ENCODE peak calls at places on chromosome 10, in four cellular contexts. T is neuronal stem cell, O is H1, Q is mesendoderm. Y is an unnamed sample.

GRCh38 chr10:58291538-58292174 is 22.7 kb downstream of the CISD1 start:
- DNase-seq in Q (peak), T (no peak), O (no peak), Y (no peak)

GRCh38 chr10:46524471-46525176 is 31.8 kb downstream of the GPRIN2 start:
- DNase-seq in O (no peak), T (no peak), Q (peak), Y (no peak)

GRCh38 chr10:9018844-9019173 is 964.3 kb downstream of the GATA3 start:
- DNase-seq in T (no peak), O (no peak), Q (no peak), Y (no peak)

GRCh38 chr10:8331387-8331786 is 276.9 kb downstream of the GATA3 start:
- DNase-seq in O (no peak), Q (no peak), T (no peak), Y (no peak)

GRCh38 chr10:21498416-21498815 is 27.1 kb downstream of the SKIDA1 start:
- DNase-seq in O (no peak), T (no peak), Q (no peak), Y (no peak)

GRCh38 chr10:63700209-63700934 is 179.2 kb downstream of the REEP3 start:
- DNase-seq in Q (no peak), O (no peak), T (no peak), Y (no peak)

GRCh38 chr10:74329873-74330272 is 178.9 kb downstream of the ADK start:
- DNase-seq in Q (no peak), T (no peak), O (no peak), Y (no peak)

GRCh38 chr10:100653957-100654834 is 91.2 kb upstream of the PAX2 start:
- DNase-seq in Q (peak), O (no peak), T (no peak), Y (peak)

GRCh38 chr10:88460601-88461000 is 122.5 kb downstream of the RNLS start:
- DNase-seq in Q (no peak), O (no peak), T (no peak), Y (no peak)

GRCh38 chr10:68553138-68553537 is 7.0 kb upstream of the TET1 start:
- DNase-seq in T (no peak), O (no peak), Q (peak), Y (peak)

GRCh38 chr10:22670796-22671195 is 43.6 kb downstream of the PIP4K2A start:
- DNase-seq in Q (no peak), T (no peak), O (no peak), Y (no peak)

GRCh38 chr10:52424343-52424742 is 110.3 kb downstream of the DKK1 start:
- DNase-seq in T (no peak), Q (no peak), O (no peak), Y (no peak)

GRCh38 chr10:122236690-122237306 is 34.3 kb upstream of the BTBD16 start:
- DNase-seq in T (no peak), O (no peak), Q (no peak), Y (no peak)

GRCh38 chr10:35409094-35409582 is 72.8 kb downstream of the CCNY start:
- DNase-seq in Q (no peak), O (no peak), T (no peak), Y (no peak)

GRCh38 chr10:15084502-15084922 is 4.1 kb downstream of the ACBD7 start:
- DNase-seq in T (peak), O (peak), Q (peak), Y (peak)

DNA sequence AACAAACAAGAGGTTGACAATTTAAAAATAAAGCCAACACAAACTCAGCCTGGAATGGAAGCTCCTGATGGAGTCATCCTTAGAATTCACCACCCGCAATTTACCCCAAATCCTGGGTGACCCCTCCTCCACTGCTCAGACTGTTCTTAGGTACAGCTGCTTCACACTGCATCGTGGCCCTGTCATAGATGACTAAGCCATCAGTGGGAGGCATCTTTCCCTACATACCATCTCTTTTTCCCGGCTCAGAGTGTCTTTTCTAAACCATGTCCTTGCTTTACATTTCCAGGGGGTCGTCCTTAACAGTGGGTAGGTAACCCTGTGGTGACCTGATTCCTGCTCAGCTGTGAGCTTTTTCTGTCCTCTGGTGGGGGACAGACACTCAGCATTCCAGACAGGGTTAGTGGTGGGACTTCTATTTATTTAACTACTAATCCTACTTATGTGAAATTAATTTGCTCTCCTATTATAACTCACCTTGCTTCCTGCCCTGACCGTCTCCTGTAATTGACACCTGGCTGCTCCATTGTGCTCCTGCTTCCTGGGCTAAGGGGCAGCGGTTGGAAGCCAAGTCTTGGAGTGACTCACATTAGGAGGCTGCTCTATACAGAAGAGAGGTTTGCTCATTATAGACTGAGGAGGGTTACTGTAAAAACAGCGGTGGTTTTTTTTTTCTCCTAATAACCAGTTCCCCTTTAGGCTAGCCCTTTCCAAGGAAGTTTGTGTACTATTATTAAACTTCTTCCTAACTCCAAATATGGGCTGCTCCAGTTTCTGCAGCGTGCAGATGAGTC is 40.6 kb downstream of the PYROXD2 start:
- DNase-seq in O (no peak), Q (peak), T (no peak), Y (no peak)
- H3K23ac ChIP-seq in O (no peak), Q (no peak), T (no peak), Y (no peak)

GRCh38 chr10:103824281-103824680 is 31.1 kb downstream of the SH3PXD2A start:
- DNase-seq in T (no peak), Q (no peak), O (no peak), Y (no peak)
- H3K23ac ChIP-seq in T (no peak), Q (peak), O (no peak), Y (no peak)

DNA sequence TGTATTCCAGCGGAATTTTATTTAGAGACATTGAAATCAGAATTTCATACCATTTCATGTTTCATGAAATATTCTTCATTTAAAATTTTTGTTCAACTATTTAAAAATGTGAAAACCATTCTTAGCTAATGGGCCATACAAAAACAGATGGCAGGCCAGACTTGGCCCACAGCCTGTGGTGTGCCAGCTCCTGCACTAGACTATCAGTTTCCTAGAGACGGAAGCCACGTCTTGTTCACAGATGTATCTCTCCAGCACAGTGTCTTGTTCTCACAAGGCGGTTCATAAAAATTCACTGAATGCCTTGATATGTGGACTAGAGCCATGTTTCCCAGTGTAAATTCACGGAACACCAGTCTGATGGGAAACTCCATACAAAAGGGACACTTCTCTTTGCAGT is 216.0 kb downstream of the KCNMA1 start:
- DNase-seq in O (no peak), T (no peak), Q (no peak), Y (no peak)
- H3K23ac ChIP-seq in O (no peak), T (no peak), Q (no peak), Y (no peak)

DNA sequence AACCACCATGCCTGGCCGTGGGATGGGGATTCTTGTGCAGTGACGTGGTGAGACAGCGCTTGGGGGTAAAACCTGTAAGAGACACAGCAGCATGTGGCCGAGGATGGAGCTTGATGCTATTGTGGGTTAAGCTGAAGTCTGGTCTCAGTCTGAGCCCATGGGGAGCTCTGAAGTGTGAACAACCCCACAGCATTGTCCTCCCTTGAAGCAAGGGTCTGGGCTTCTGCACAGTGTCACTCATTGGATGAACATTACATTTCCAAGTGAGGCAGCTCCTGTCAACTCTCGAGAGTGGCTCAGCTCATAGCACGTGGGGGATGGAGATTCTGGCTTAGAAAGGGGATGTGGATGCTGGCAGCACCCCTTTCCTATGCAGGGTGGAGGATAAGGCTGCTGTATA is 32.2 kb upstream of the ZNF438 start:
- DNase-seq in O (no peak), Q (no peak), T (no peak), Y (no peak)
- H3K23ac ChIP-seq in O (no peak), Q (no peak), T (no peak), Y (no peak)

GRCh38 chr10:6071181-6072175 is 9.3 kb upstream of the IL2RA start:
- DNase-seq in T (no peak), Q (no peak), O (no peak), Y (no peak)
- H3K23ac ChIP-seq in T (no peak), Q (no peak), O (no peak), Y (no peak)

GRCh38 chr10:111004016-111004415 is 72.8 kb upstream of the ADRA2A start:
- DNase-seq in T (no peak), Q (no peak), O (no peak), Y (no peak)
- H3K23ac ChIP-seq in T (no peak), Q (no peak), O (no peak), Y (no peak)

GRCh38 chr10:126928252-126928651 is 23.0 kb downstream of the DOCK1 start:
- DNase-seq in T (no peak), O (no peak), Q (no peak), Y (no peak)

GRCh38 chr10:126926568-126926967 is 21.3 kb downstream of the DOCK1 start:
- DNase-seq in T (no peak), Q (no peak), O (no peak), Y (no peak)

GRCh38 chr10:126924915-126925300 is 19.7 kb downstream of the DOCK1 start:
- DNase-seq in T (no peak), Q (no peak), O (no peak), Y (no peak)

GRCh38 chr10:126929391-126929790 is 24.2 kb downstream of the DOCK1 start:
- DNase-seq in T (no peak), O (no peak), Q (no peak), Y (no peak)

DNA sequence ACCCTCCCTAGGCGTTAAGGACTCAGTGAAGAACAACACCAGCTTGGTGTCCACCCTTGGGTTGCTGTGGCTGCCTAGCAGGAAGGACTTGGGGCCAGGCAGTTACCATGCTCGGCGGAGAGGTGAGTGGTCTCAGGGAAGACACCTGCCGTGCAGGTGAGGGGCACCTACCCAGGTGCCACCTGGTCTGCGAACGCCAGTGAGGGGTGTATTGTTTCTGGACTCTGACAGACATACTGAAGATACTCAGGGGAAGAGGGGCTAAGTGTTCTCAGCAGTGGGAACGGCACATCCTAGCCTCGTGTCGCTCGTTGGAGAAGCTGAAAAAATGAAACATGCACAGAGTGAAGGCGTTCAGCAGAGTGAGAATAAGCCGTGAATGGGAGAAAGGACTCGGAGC is 22.6 kb downstream of the DOCK1 start:
- DNase-seq in T (no peak), Q (no peak), O (no peak), Y (no peak)
- H3K23ac ChIP-seq in T (no peak), Q (no peak), O (no peak), Y (no peak)

GRCh38 chr10:119250641-119251314 is 43.4 kb downstream of the GRK5 start:
- DNase-seq in O (no peak), Q (peak), T (no peak), Y (no peak)
- H3K23ac ChIP-seq in O (no peak), Q (no peak), T (no peak), Y (no peak)

DNA sequence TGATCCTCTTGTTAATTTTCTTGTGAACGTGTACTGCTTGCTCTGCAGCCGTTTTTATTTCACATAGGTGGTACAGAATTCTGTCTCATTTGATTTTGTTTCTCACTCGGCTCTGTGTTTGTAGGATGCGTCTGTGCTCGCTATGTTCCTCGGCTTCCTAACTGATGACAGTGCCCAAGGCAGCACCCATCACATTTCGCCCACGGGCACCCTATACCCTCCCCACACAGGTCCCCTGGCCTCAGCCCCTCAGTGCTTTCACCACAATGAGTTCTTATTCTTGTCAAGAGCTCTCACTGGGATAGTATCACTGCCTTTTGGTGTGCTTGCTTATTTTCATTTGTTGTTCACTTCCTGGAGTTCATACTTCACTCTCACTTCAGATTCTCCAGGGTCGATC is 28.1 kb downstream of the UCMA start:
- DNase-seq in O (no peak), Q (no peak), T (no peak), Y (no peak)
- H3K23ac ChIP-seq in O (no peak), Q (no peak), T (no peak), Y (no peak)

GRCh38 chr10:652226-652625 is 37.2 kb downstream of the DIP2C start:
- DNase-seq in Q (no peak), O (no peak), T (no peak), Y (peak)
- H3K23ac ChIP-seq in Q (no peak), O (no peak), T (no peak), Y (no peak)